ENCODE peak calls at places on chromosomes 1 and 21, in seven cellular contexts. E, J, N, O, R, S and Y are unnamed samples.

GRCh38 chr1:8495928-8496401 is 178.1 kb downstream of the SLC45A1 start:
- DNase-seq in E (no peak), N (no peak), J (no peak), S (no peak), O (no peak), R (no peak), Y (peak; percentile 56)

GRCh38 chr1:98314591-98314990 is 346.9 kb upstream of the SNX7 start:
- DNase-seq in E (no peak), J (no peak), O (no peak), R (no peak), N (no peak), S (no peak), Y (no peak)

GRCh38 chr1:184982002-184982954 is 8.0 kb upstream of the NIBAN1 start:
- DNase-seq in J (peak; percentile 47), E (peak; percentile 64), O (peak; percentile 52), R (peak; percentile 57), S (peak; percentile 73), N (peak; percentile 86), Y (peak; percentile 72)

GRCh38 chr1:41658444-41659158 is 174.1 kb upstream of the EDN2 start:
- DNase-seq in O (no peak), J (no peak), E (no peak), R (no peak), S (no peak), N (no peak), Y (no peak)

GRCh38 chr1:109579044-109579443 is 30.6 kb downstream of the GNAI3 start:
- DNase-seq in O (no peak), J (no peak), S (no peak), E (no peak), N (no peak), R (no peak), Y (no peak)

GRCh38 chr1:15207031-15207828 is 39.8 kb upstream of the FHAD1 start:
- DNase-seq in J (no peak), O (peak; percentile 30), S (no peak), E (no peak), N (no peak), R (no peak), Y (no peak)

GRCh38 chr1:4268890-4269286 is 368.8 kb upstream of the C1orf174 start:
- DNase-seq in J (no peak), S (no peak), R (no peak), O (no peak), E (no peak), N (no peak), Y (no peak)

GRCh38 chr21:33403786-33404571 is 766 bp downstream of the IFNGR2 start:
- DNase-seq in O (peak; percentile 56), J (peak; percentile 31), R (peak; percentile 46), E (no peak), N (peak; percentile 78), S (peak; percentile 72), Y (peak; percentile 70)

GRCh38 chr1:29487291-29487690 is 251.0 kb downstream of the PTPRU start:
- DNase-seq in J (no peak), E (no peak), S (no peak), R (no peak), N (no peak), O (no peak), Y (no peak)

GRCh38 chr1:201020040-201020591 is 3.4 kb downstream of the KIF21B start:
- DNase-seq in E (no peak), R (no peak), S (no peak), O (no peak), N (no peak), J (no peak), Y (peak; percentile 91)

GRCh38 chr1:223479261-223479660 is 86.0 kb downstream of the CCDC185 start:
- DNase-seq in R (no peak), S (no peak), J (no peak), N (no peak), O (no peak), E (no peak), Y (no peak)

GRCh38 chr1:229940689-229941088 is 126.3 kb upstream of the GALNT2 start:
- DNase-seq in R (no peak), N (no peak), S (no peak), J (no peak), E (no peak), O (peak; percentile 41), Y (peak; percentile 19)

GRCh38 chr21:25573409-25574206 is 33.7 kb downstream of the MRPL39 start:
- DNase-seq in S (peak; percentile 49), N (no peak), J (no peak), O (no peak), E (peak; percentile 86), R (peak; percentile 70), Y (peak; percentile 26)

GRCh38 chr1:192976576-192976975 is 82.6 kb downstream of the UCHL5 start:
- DNase-seq in S (no peak), R (no peak), E (no peak), N (no peak), O (no peak), J (no peak), Y (no peak)

GRCh38 chr1:168100315-168101002 is 36.3 kb downstream of the GPR161 start:
- DNase-seq in S (no peak), N (no peak), O (no peak), R (no peak), E (no peak), J (no peak), Y (no peak)

GRCh38 chr1:51927029-51927428 is 48.5 kb upstream of the NRDC start:
- DNase-seq in S (no peak), R (no peak), N (no peak), O (no peak), E (no peak), J (no peak), Y (no peak)

GRCh38 chr1:151846062-151846568 is 6.5 kb upstream of the C2CD4D start:
- DNase-seq in N (no peak), R (no peak), E (no peak), J (no peak), S (peak; percentile 51), O (peak; percentile 71), Y (peak; percentile 86)

GRCh38 chr1:15201221-15201620 is 45.8 kb upstream of the FHAD1 start:
- DNase-seq in E (no peak), N (no peak), J (no peak), O (no peak), S (no peak), R (no peak), Y (no peak)

GRCh38 chr1:223473576-223474344 is 80.5 kb downstream of the CCDC185 start:
- DNase-seq in N (no peak), E (no peak), O (no peak), S (no peak), J (no peak), R (no peak), Y (no peak)

GRCh38 chr21:28099296-28099695 is 893.4 kb downstream of the LTN1 start:
- DNase-seq in J (no peak), O (no peak), S (peak; percentile 54), E (no peak), R (no peak), N (peak; percentile 63), Y (no peak)

GRCh38 chr1:16387201-16388185 is 20.5 kb downstream of the SZRD1 start:
- DNase-seq in E (no peak), J (no peak), N (peak; percentile 36), R (no peak), O (no peak), S (no peak), Y (no peak)

GRCh38 chr1:228408869-228409805 is 2.5 kb upstream of the TRIM11 start:
- DNase-seq in R (no peak), E (no peak), O (no peak), J (no peak), N (no peak), S (no peak), Y (no peak)

GRCh38 chr1:172764378-172764777 is 105.5 kb downstream of the FASLG start:
- DNase-seq in J (peak; percentile 37), N (peak; percentile 27), E (no peak), S (no peak), R (peak; percentile 53), O (no peak), Y (no peak)

GRCh38 chr1:214427871-214428277 is 123.5 kb downstream of the PTPN14 start:
- DNase-seq in S (no peak), R (peak; percentile 47), J (peak; percentile 12), N (no peak), O (no peak), E (no peak), Y (peak; percentile 60)

GRCh38 chr1:99650021-99650420 is 4.1 kb downstream of the PALMD start:
- DNase-seq in N (no peak), O (no peak), E (no peak), J (no peak), R (no peak), S (no peak), Y (no peak)

GRCh38 chr1:184755226-184756065 is 788 bp upstream of the EDEM3 start:
- DNase-seq in O (peak; percentile 13), N (no peak), S (no peak), J (no peak), E (no peak), R (no peak), Y (no peak)

GRCh38 chr1:978069-978834 is 3.6 kb downstream of the PERM1 start:
- DNase-seq in O (no peak), J (no peak), S (no peak), N (peak; percentile 79), E (no peak), R (no peak), Y (no peak)

GRCh38 chr1:9843576-9843945 is 19.8 kb upstream of the CLSTN1 start:
- DNase-seq in J (no peak), E (no peak), N (no peak), O (peak; percentile 34), R (no peak), S (peak; percentile 4), Y (no peak)

GRCh38 chr1:90781429-90782020 is 64.4 kb upstream of the BARHL2 start:
- DNase-seq in O (no peak), S (no peak), J (no peak), N (no peak), E (no peak), R (no peak), Y (no peak)

GRCh38 chr1:25712299-25712970 is 87.6 kb upstream of the SELENON start:
- DNase-seq in E (no peak), R (no peak), J (no peak), S (no peak), N (no peak), O (no peak), Y (no peak)

GRCh38 chr1:7333094-7333493 is 438.0 kb upstream of the VAMP3 start:
- DNase-seq in N (no peak), R (no peak), J (no peak), E (no peak), O (no peak), S (no peak), Y (no peak)

GRCh38 chr1:173660306-173660705 is 9.3 kb downstream of the ANKRD45 start:
- DNase-seq in N (no peak), S (no peak), J (no peak), R (no peak), E (no peak), O (no peak), Y (no peak)

GRCh38 chr1:52506349-52506748 is 46.5 kb downstream of the TUT4 start:
- DNase-seq in E (no peak), R (no peak), N (no peak), O (no peak), J (no peak), S (no peak), Y (no peak)